ENCODE peak calls at places on chromosomes 5 and 9, in five cellular contexts. One of them, this sample, is unnamed.

GRCh38 chr9:33375841-33376321 is 26.5 kb downstream of the AQP7 start:
- DNase-seq in kidney epithelial cell: no peak
- DNase-seq in CD4-positive, alpha-beta T cell: no peak
- DNase-seq in fibroblast of lung: no peak
- DNase-seq in Panc1: no peak
- DNase-seq in this sample: no peak

GRCh38 chr5:143685416-143685815 is 126.5 kb upstream of the HMHB1 start:
- DNase-seq in kidney epithelial cell: no peak
- DNase-seq in CD4-positive, alpha-beta T cell: no peak
- DNase-seq in fibroblast of lung: no peak
- DNase-seq in Panc1: no peak
- DNase-seq in this sample: peak; percentile 32

GRCh38 chr9:100714372-100715099 is 136.7 kb downstream of the CAVIN4 start:
- DNase-seq in kidney epithelial cell: no peak
- DNase-seq in CD4-positive, alpha-beta T cell: peak; percentile 4
- DNase-seq in fibroblast of lung: peak; percentile 21
- DNase-seq in Panc1: peak; percentile 20
- DNase-seq in this sample: peak; percentile 51

GRCh38 chr5:169641253-169641652 is 4.2 kb downstream of the DOCK2 start:
- DNase-seq in kidney epithelial cell: no peak
- DNase-seq in CD4-positive, alpha-beta T cell: no peak
- DNase-seq in fibroblast of lung: peak; percentile 25
- DNase-seq in Panc1: no peak
- DNase-seq in this sample: no peak

GRCh38 chr5:68086857-68087256 is 128.7 kb upstream of the PIK3R1 start:
- DNase-seq in kidney epithelial cell: no peak
- DNase-seq in CD4-positive, alpha-beta T cell: no peak
- DNase-seq in fibroblast of lung: peak; percentile 95
- DNase-seq in Panc1: no peak
- DNase-seq in this sample: peak; percentile 48

GRCh38 chr5:54514841-54515432 is 2.6 kb upstream of the SNX18 start:
- DNase-seq in kidney epithelial cell: peak; percentile 65
- DNase-seq in CD4-positive, alpha-beta T cell: no peak
- DNase-seq in fibroblast of lung: peak; percentile 85
- DNase-seq in Panc1: no peak
- DNase-seq in this sample: peak; percentile 61

GRCh38 chr5:154940772-154941620 is at the start of gene MRPL22:
- DNase-seq in kidney epithelial cell: peak; percentile 82
- DNase-seq in CD4-positive, alpha-beta T cell: peak; percentile 93
- DNase-seq in fibroblast of lung: peak; percentile 93
- DNase-seq in Panc1: peak; percentile 84
- DNase-seq in this sample: peak; percentile 95

GRCh38 chr5:20307391-20307790 is 319.4 kb upstream of the CDH18 start:
- DNase-seq in kidney epithelial cell: no peak
- DNase-seq in CD4-positive, alpha-beta T cell: no peak
- DNase-seq in fibroblast of lung: no peak
- DNase-seq in Panc1: no peak
- DNase-seq in this sample: no peak

GRCh38 chr5:53200309-53200708 is 90.8 kb upstream of the MOCS2 start:
- DNase-seq in kidney epithelial cell: no peak
- DNase-seq in CD4-positive, alpha-beta T cell: no peak
- DNase-seq in fibroblast of lung: no peak
- DNase-seq in Panc1: no peak
- DNase-seq in this sample: no peak

GRCh38 chr9:123687246-123687721 is 242.6 kb downstream of the DENND1A start:
- DNase-seq in kidney epithelial cell: no peak
- DNase-seq in CD4-positive, alpha-beta T cell: no peak
- DNase-seq in fibroblast of lung: no peak
- DNase-seq in Panc1: no peak
- DNase-seq in this sample: no peak

GRCh38 chr9:14030350-14030823 is 283.6 kb downstream of the NFIB start:
- DNase-seq in kidney epithelial cell: no peak
- DNase-seq in CD4-positive, alpha-beta T cell: no peak
- DNase-seq in fibroblast of lung: peak; percentile 81
- DNase-seq in Panc1: no peak
- DNase-seq in this sample: peak; percentile 74

GRCh38 chr5:96214442-96215197 is 218.4 kb downstream of the PCSK1 start:
- DNase-seq in kidney epithelial cell: peak; percentile 73
- DNase-seq in CD4-positive, alpha-beta T cell: no peak
- DNase-seq in fibroblast of lung: peak; percentile 60
- DNase-seq in Panc1: no peak
- DNase-seq in this sample: no peak

GRCh38 chr5:95216136-95216955 is 68.5 kb downstream of the MCTP1 start:
- DNase-seq in kidney epithelial cell: no peak
- DNase-seq in CD4-positive, alpha-beta T cell: no peak
- DNase-seq in fibroblast of lung: peak; percentile 6
- DNase-seq in Panc1: no peak
- DNase-seq in this sample: no peak

GRCh38 chr5:145979270-145980223 is 43.2 kb downstream of the SH3RF2 start:
- DNase-seq in kidney epithelial cell: no peak
- DNase-seq in CD4-positive, alpha-beta T cell: no peak
- DNase-seq in fibroblast of lung: peak; percentile 29
- DNase-seq in Panc1: no peak
- DNase-seq in this sample: no peak

GRCh38 chr9:17776735-17777134 is 197.9 kb downstream of the SH3GL2 start:
- DNase-seq in kidney epithelial cell: no peak
- DNase-seq in CD4-positive, alpha-beta T cell: no peak
- DNase-seq in fibroblast of lung: no peak
- DNase-seq in Panc1: no peak
- DNase-seq in this sample: no peak

GRCh38 chr5:82356808-82357671 is 78.9 kb upstream of the RPS23 start:
- DNase-seq in kidney epithelial cell: no peak
- DNase-seq in CD4-positive, alpha-beta T cell: peak; percentile 80
- DNase-seq in fibroblast of lung: peak; percentile 100
- DNase-seq in Panc1: peak; percentile 28
- DNase-seq in this sample: peak; percentile 96

GRCh38 chr9:115730845-115731244 is 422.7 kb upstream of the PAPPA start:
- DNase-seq in kidney epithelial cell: no peak
- DNase-seq in CD4-positive, alpha-beta T cell: no peak
- DNase-seq in fibroblast of lung: peak; percentile 8
- DNase-seq in Panc1: no peak
- DNase-seq in this sample: no peak

GRCh38 chr5:17289681-17290619 is 72.5 kb downstream of the BASP1 start:
- DNase-seq in kidney epithelial cell: no peak
- DNase-seq in CD4-positive, alpha-beta T cell: no peak
- DNase-seq in fibroblast of lung: peak; percentile 79
- DNase-seq in Panc1: no peak
- DNase-seq in this sample: peak; percentile 47

GRCh38 chr5:90878549-90879196 is 320.1 kb downstream of the ADGRV1 start:
- DNase-seq in kidney epithelial cell: no peak
- DNase-seq in CD4-positive, alpha-beta T cell: no peak
- DNase-seq in fibroblast of lung: peak; percentile 79
- DNase-seq in Panc1: no peak
- DNase-seq in this sample: peak; percentile 28

GRCh38 chr9:94606641-94607339 is 13.2 kb upstream of the FBP2 start:
- DNase-seq in kidney epithelial cell: no peak
- DNase-seq in CD4-positive, alpha-beta T cell: no peak
- DNase-seq in fibroblast of lung: no peak
- DNase-seq in Panc1: no peak
- DNase-seq in this sample: no peak

GRCh38 chr9:138072161-138072842 is 194.7 kb downstream of the CACNA1B start:
- DNase-seq in kidney epithelial cell: no peak
- DNase-seq in CD4-positive, alpha-beta T cell: no peak
- DNase-seq in fibroblast of lung: no peak
- DNase-seq in Panc1: no peak
- DNase-seq in this sample: no peak

GRCh38 chr5:39058178-39058577 is 16.0 kb downstream of the RICTOR start:
- DNase-seq in kidney epithelial cell: no peak
- DNase-seq in CD4-positive, alpha-beta T cell: no peak
- DNase-seq in fibroblast of lung: no peak
- DNase-seq in Panc1: no peak
- DNase-seq in this sample: no peak

GRCh38 chr9:75588808-75589207 is 301.7 kb upstream of the PCSK5 start:
- DNase-seq in kidney epithelial cell: no peak
- DNase-seq in CD4-positive, alpha-beta T cell: no peak
- DNase-seq in fibroblast of lung: no peak
- DNase-seq in Panc1: no peak
- DNase-seq in this sample: no peak

GRCh38 chr9:134681061-134681661 is 39.6 kb downstream of the COL5A1 start:
- DNase-seq in kidney epithelial cell: no peak
- DNase-seq in CD4-positive, alpha-beta T cell: no peak
- DNase-seq in fibroblast of lung: peak; percentile 66
- DNase-seq in Panc1: no peak
- DNase-seq in this sample: peak; percentile 39

GRCh38 chr5:1246711-1247431 is 21.7 kb downstream of the SLC6A18 start:
- DNase-seq in kidney epithelial cell: no peak
- DNase-seq in CD4-positive, alpha-beta T cell: no peak
- DNase-seq in fibroblast of lung: peak; percentile 18
- DNase-seq in Panc1: no peak
- DNase-seq in this sample: peak; percentile 4

GRCh38 chr5:123517479-123517878 is 5.5 kb downstream of the CSNK1G3 start:
- DNase-seq in kidney epithelial cell: no peak
- DNase-seq in CD4-positive, alpha-beta T cell: no peak
- DNase-seq in fibroblast of lung: no peak
- DNase-seq in Panc1: no peak
- DNase-seq in this sample: no peak

GRCh38 chr9:84419203-84419602 is 78.6 kb upstream of the SLC28A3 start:
- DNase-seq in kidney epithelial cell: no peak
- DNase-seq in CD4-positive, alpha-beta T cell: no peak
- DNase-seq in fibroblast of lung: no peak
- DNase-seq in Panc1: no peak
- DNase-seq in this sample: peak; percentile 2

GRCh38 chr5:172837640-172838039 is 3.6 kb downstream of the ERGIC1 start:
- DNase-seq in kidney epithelial cell: no peak
- DNase-seq in CD4-positive, alpha-beta T cell: peak; percentile 71
- DNase-seq in fibroblast of lung: no peak
- DNase-seq in Panc1: no peak
- DNase-seq in this sample: no peak

GRCh38 chr9:81535542-81536241 is 153.7 kb downstream of the TLE1 start:
- DNase-seq in kidney epithelial cell: peak; percentile 71
- DNase-seq in CD4-positive, alpha-beta T cell: no peak
- DNase-seq in fibroblast of lung: peak; percentile 84
- DNase-seq in Panc1: peak; percentile 77
- DNase-seq in this sample: peak; percentile 73

GRCh38 chr9:86481466-86481865 is 127.3 kb upstream of the TUT7 start:
- DNase-seq in kidney epithelial cell: no peak
- DNase-seq in CD4-positive, alpha-beta T cell: no peak
- DNase-seq in fibroblast of lung: no peak
- DNase-seq in Panc1: no peak
- DNase-seq in this sample: no peak

DNA sequence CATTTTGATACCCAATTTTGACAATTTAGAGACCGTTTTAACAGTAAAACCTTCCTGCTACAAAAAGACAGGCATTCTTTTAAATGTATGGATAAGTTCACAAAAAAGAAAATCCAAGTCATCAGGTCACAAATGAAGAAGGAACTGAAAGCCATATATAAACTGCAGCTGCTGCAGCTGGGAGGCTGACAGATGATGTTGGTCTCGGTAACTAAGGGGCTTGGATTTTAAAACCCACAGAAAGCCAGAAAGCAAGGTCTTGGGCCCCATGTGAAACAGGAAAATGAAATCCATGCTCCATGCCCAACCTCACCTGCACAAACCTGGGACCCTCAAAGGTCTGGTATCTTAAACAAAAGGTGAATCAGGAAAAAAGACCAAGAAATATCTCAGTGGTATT is 15.7 kb upstream of the C5orf34 start:
- DNase-seq in kidney epithelial cell: no peak
- DNase-seq in CD4-positive, alpha-beta T cell: no peak
- DNase-seq in fibroblast of lung: no peak
- DNase-seq in Panc1: no peak
- DNase-seq in this sample: no peak
- H3K27me3 ChIP-seq in kidney epithelial cell: no peaks in the 10 kb centered on the region
- H3K27me3 ChIP-seq in CD4-positive, alpha-beta T cell: no peaks in the 10 kb centered on the region
- H3K27me3 ChIP-seq in fibroblast of lung: no peaks in the 10 kb centered on the region
- H3K27me3 ChIP-seq in Panc1: no peaks in the 10 kb centered on the region
- H3K27me3 ChIP-seq in this sample: no peaks in the 10 kb centered on the region

DNA sequence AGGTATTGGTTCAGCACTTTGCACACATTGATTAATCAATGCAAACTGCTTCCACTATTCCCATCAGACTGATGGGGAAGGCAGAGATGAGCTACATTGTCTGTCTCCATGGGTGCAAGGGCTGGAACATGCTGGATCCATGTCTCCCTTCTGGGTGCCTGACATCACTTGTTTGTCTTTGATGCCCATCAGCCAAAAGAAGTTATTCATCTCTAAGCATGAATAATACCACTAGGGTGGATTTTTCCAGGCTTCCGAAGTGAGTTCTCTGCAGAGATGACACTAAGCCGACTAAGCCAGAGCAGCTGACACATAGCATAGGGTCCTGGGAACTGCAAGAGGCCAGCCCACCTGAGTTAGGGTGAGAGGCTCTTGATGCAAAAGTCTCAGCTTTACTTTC is 8.7 kb downstream of the FGF1 start:
- DNase-seq in kidney epithelial cell: no peak
- DNase-seq in CD4-positive, alpha-beta T cell: no peak
- DNase-seq in fibroblast of lung: no peak
- DNase-seq in Panc1: no peak
- DNase-seq in this sample: no peak
- TF ChIP-seq CTCF in kidney epithelial cell: no peak
- TF ChIP-seq CTCF in CD4-positive, alpha-beta T cell: no peak
- TF ChIP-seq CTCF in fibroblast of lung: no peak
- TF ChIP-seq CTCF in Panc1: no peak
- TF ChIP-seq CTCF in this sample: no peak

DNA sequence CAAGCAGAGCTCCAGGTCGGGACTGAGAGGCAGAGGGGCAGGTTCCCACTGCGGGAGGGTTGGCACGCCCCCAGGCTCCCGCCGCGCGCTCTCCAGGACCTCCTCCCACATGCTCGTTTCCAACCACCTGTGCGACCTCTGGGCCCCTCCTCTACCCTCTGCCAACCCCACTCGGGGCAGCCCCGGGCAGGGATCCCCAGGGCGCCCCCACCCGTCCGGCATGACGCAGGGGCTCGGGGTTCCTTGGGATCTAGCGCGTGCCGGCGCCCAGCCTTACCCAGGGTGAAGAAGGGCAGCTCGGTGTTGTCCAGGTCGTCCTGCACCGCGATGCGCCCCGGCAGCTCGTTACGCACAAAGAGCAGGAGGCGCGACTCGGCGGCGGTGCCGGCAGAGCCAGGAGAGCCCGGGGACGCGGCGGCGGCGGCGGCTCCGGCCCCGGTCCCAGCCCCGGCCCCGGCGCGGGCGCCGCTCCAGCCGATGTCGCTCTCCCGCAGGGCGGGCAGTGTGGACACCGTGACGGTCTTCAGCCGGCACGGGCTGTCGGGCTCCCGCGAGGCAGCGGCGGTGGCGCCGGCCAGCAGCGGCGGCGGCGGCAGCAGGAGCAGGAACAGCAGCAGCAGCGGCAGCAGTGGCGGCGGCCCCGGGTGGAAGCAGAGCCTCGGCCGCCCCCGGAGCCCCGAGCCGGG is 494 bp downstream of the ASTN2 start:
- DNase-seq in kidney epithelial cell: no peak
- DNase-seq in CD4-positive, alpha-beta T cell: no peak
- DNase-seq in fibroblast of lung: peak; percentile 16
- DNase-seq in Panc1: no peak
- DNase-seq in this sample: peak; percentile 1
- H3K27me3 ChIP-seq in kidney epithelial cell: peaks cover 42% of the 10 kb centered on the region
- H3K27me3 ChIP-seq in CD4-positive, alpha-beta T cell: peaks cover 47% of the 10 kb centered on the region
- H3K27me3 ChIP-seq in fibroblast of lung: peaks cover 24% of the 10 kb centered on the region
- H3K27me3 ChIP-seq in Panc1: peaks cover 2% of the 10 kb centered on the region
- H3K27me3 ChIP-seq in this sample: peaks cover 31% of the 10 kb centered on the region

DNA sequence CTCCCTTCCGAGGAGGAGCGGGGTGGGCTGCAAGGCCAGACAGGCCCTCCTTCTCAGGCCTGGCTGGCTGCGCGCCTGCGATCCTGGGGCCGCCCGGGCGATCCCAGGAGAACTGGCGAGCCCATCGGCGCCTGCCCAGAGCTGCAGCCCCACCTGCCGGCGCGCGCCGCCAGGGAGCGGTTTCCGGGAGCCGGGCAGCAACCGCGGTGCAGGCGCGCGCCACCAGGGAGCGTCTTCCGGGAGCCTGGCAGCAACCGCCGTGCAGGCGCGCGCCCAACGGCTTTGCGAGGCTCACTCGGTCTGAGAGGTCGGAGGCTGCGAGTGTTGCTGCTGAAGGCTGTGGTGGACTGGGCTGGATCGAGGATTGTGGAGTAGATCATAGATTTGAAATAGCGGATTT is 668.7 kb downstream of the SPATA31A6 start:
- DNase-seq in kidney epithelial cell: no peak
- DNase-seq in CD4-positive, alpha-beta T cell: no peak
- DNase-seq in fibroblast of lung: peak; percentile 8
- DNase-seq in Panc1: no peak
- DNase-seq in this sample: no peak
- TF ChIP-seq CTCF in kidney epithelial cell: no peak
- TF ChIP-seq CTCF in CD4-positive, alpha-beta T cell: no peak
- TF ChIP-seq CTCF in fibroblast of lung: no peak
- TF ChIP-seq CTCF in Panc1: peak; percentile 47
- TF ChIP-seq CTCF in this sample: no peak

This sample was measured in brain microvascular endothelial cell.